ENCODE peak calls at places on chromosome 14, in four cellular contexts. E, O, Q and G are unnamed samples.

GRCh38 chr14:31895206-31895605 is 181.9 kb upstream of the ARHGAP5 start:
- DNase-seq in E (peak), O (no peak), Q (peak), G (peak)

GRCh38 chr14:63747836-63748235 is 20.0 kb upstream of the SGPP1 start:
- DNase-seq in Q (no peak), O (no peak), E (no peak), G (no peak)

GRCh38 chr14:60641722-60642269 is 7.5 kb downstream of the SIX1 start:
- DNase-seq in O (no peak), Q (no peak), E (no peak), G (no peak)

GRCh38 chr14:68254669-68255527 is 435.3 kb downstream of the RAD51B start:
- DNase-seq in Q (peak), O (no peak), E (no peak), G (no peak)

GRCh38 chr14:31408421-31408820 is 11.9 kb downstream of the HEATR5A start:
- DNase-seq in O (no peak), Q (no peak), E (no peak), G (no peak)

GRCh38 chr14:80658155-80658554 is 283.4 kb downstream of the CEP128 start:
- DNase-seq in E (no peak), O (no peak), Q (no peak), G (no peak)

GRCh38 chr14:81350344-81351096 is 49.6 kb downstream of the STON2 start:
- DNase-seq in Q (no peak), O (no peak), E (no peak), G (no peak)

GRCh38 chr14:55053500-55053899 is 2.1 kb downstream of the MAPK1IP1L start:
- DNase-seq in Q (no peak), E (no peak), O (no peak), G (no peak)

GRCh38 chr14:54529811-54530210 is 20.1 kb downstream of the CGRRF1 start:
- DNase-seq in Q (peak), E (peak), O (no peak), G (no peak)

GRCh38 chr14:78152246-78153068 is 17.7 kb upstream of the NRXN3 start:
- DNase-seq in O (no peak), E (no peak), Q (no peak), G (no peak)

GRCh38 chr14:45253754-45254300 is 825 bp upstream of the MIS18BP1 start:
- DNase-seq in E (no peak), Q (peak), O (peak), G (no peak)

GRCh38 chr14:94098359-94098758 is 12.2 kb upstream of the IFI27 start:
- DNase-seq in O (no peak), E (peak), Q (no peak), G (no peak)

GRCh38 chr14:51691176-51691575 is 39.5 kb downstream of the FRMD6 start:
- DNase-seq in E (no peak), O (no peak), Q (peak), G (no peak)

GRCh38 chr14:93142854-93143652 is 27.3 kb upstream of the ITPK1 start:
- DNase-seq in Q (no peak), O (no peak), E (no peak), G (no peak)

GRCh38 chr14:41476526-41476925 is 130.2 kb upstream of the LRFN5 start:
- DNase-seq in Q (no peak), O (no peak), E (no peak), G (no peak)

GRCh38 chr14:93219103-93219726 is 12.2 kb downstream of the UBR7 start:
- DNase-seq in Q (peak), O (peak), E (peak), G (no peak)

GRCh38 chr14:94100847-94101246 is 9.7 kb upstream of the IFI27 start:
- DNase-seq in O (no peak), E (peak), Q (peak), G (peak)

GRCh38 chr14:74583689-74584434 is 28.2 kb downstream of the LTBP2 start:
- DNase-seq in O (no peak), E (peak), Q (peak), G (peak)

GRCh38 chr14:93160353-93160801 is 24.3 kb downstream of the MOAP1 start:
- DNase-seq in O (peak), Q (no peak), E (no peak), G (no peak)

GRCh38 chr14:68458840-68459469 is 333.9 kb downstream of the ZFP36L1 start:
- DNase-seq in E (peak), O (peak), Q (peak), G (no peak)

GRCh38 chr14:38704220-38704619 is 398.8 kb downstream of the SEC23A start:
- DNase-seq in Q (no peak), O (no peak), E (no peak), G (no peak)

GRCh38 chr14:102620413-102620812 is 28.0 kb downstream of the RCOR1 start:
- DNase-seq in O (no peak), Q (peak), E (no peak), G (no peak)

GRCh38 chr14:69582207-69582606 is 7.5 kb upstream of the CCDC177 start:
- DNase-seq in E (no peak), Q (peak), O (no peak), G (peak)

GRCh38 chr14:54314365-54315134 is 82.3 kb upstream of the CDKN3 start:
- DNase-seq in O (no peak), Q (no peak), E (no peak), G (no peak)

GRCh38 chr14:99125616-99126431 is 146.2 kb downstream of the BCL11B start:
- DNase-seq in E (no peak), O (no peak), Q (no peak), G (no peak)

GRCh38 chr14:51211149-51211548 is 28.9 kb upstream of the TMX1 start:
- DNase-seq in O (no peak), E (peak), Q (peak), G (no peak)

GRCh38 chr14:100844082-100844408 is 18.1 kb downstream of the MEG3 start:
- DNase-seq in E (no peak), Q (no peak), O (no peak), G (no peak)

GRCh38 chr14:105530446-105531087 is 4.2 kb downstream of the TMEM121 start:
- DNase-seq in O (no peak), E (no peak), Q (no peak), G (no peak)

GRCh38 chr14:105528197-105528858 is 1.9 kb downstream of the TMEM121 start:
- DNase-seq in O (peak), Q (peak), E (peak), G (peak)

GRCh38 chr14:105529506-105530445 is 3.4 kb downstream of the TMEM121 start:
- DNase-seq in Q (no peak), O (peak), E (no peak), G (no peak)

GRCh38 chr14:105527381-105528196 is 1.2 kb downstream of the TMEM121 start:
- DNase-seq in Q (no peak), E (no peak), O (no peak), G (no peak)

GRCh38 chr14:105528859-105529505 is 2.6 kb downstream of the TMEM121 start:
- DNase-seq in O (no peak), E (no peak), Q (no peak), G (no peak)
- H3K4me3 ChIP-seq in O (no peak), E (no peak), Q (peak), G (no peak)

GRCh38 chr14:85276829-85277228 is 253.1 kb upstream of the FLRT2 start:
- DNase-seq in E (no peak), Q (no peak), O (peak), G (no peak)
- TF ChIP-seq CTCF in E (no peak), Q (no peak), O (no peak), G (no peak)

GRCh38 chr14:105034314-105035039 is 13.6 kb upstream of the CDCA4 start:
- DNase-seq in Q (no peak), O (no peak), E (no peak), G (no peak)
- H3K4me3 ChIP-seq in Q (no peak), O (peak), E (no peak), G (no peak)

DNA sequence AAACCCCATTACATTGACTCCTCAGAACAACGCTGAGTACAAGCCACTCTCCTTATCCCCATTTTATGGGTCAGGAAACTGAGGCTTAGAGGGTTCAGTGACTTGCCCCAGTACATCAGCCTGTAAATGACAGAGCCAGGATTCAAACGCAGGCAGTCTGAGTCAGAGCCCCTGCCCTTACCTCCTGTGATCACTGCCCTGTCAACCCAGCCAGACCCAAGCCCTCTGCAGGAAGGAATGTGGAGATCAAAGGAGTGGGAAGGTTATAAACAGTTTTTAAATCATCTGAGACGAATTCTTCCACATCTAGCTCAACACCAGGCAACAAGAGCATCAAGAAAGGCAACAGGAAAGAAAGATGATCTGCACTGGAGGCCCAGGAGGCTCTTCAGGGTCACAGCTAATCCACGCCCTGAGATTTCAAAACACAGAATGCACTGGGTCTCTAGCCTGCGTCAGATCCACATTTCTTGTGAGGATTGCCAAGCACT is 38.5 kb downstream of the SPTB start:
- DNase-seq in E (peak), O (peak), Q (peak), G (peak)
- TF ChIP-seq CTCF in E (peak), O (peak), Q (peak), G (peak)